ENCODE peak calls at places on chromosome 4, in nine cellular contexts. B is amniotic stem cell; D is cardiac muscle cell; A is stimulated activated CD4-positive, alpha-beta T cell treated with anti-CD3 and anti-CD28 coated beads, TNF-alpha, amount 100 ng/mL, for 1 hour; J is AG09319; Z is NCI-H1417; M is endothelial cell; X is heart right ventricle; I is astrocyte of the hippocampus. T is an unnamed sample.

GRCh38 chr4:1752284-1753041 is 31.1 kb downstream of the TACC3 start:
- DNase-seq in Z (no peak), A (peak; percentile 13), D (peak; percentile 44), X (no peak), J (no peak), M (no peak), B (no peak), I (no peak), T (no peak)

GRCh38 chr4:179196511-179196910 is 1754.3 kb upstream of the AGA start:
- DNase-seq in Z (no peak), B (no peak), D (no peak), A (no peak), M (no peak), X (no peak), I (peak; percentile 76), J (no peak), T (no peak)

GRCh38 chr4:40548256-40548655 is 81.4 kb downstream of the RBM47 start:
- DNase-seq in A (no peak), J (no peak), I (peak; percentile 76), M (no peak), Z (no peak), B (no peak), X (no peak), D (peak; percentile 41), T (no peak)

GRCh38 chr4:118964891-118965411 is 76.3 kb downstream of the SYNPO2 start:
- DNase-seq in D (peak; percentile 93), M (no peak), J (no peak), I (no peak), B (no peak), Z (no peak), A (no peak), X (no peak), T (peak; percentile 65)

GRCh38 chr4:89757154-89757723 is 79.7 kb downstream of the SNCA start:
- DNase-seq in Z (peak; percentile 38), D (no peak), M (no peak), I (no peak), B (no peak), J (no peak), A (no peak), X (no peak), T (no peak)

GRCh38 chr4:74675673-74676279 is 118.5 kb downstream of the BTC start:
- DNase-seq in B (peak; percentile 25), M (peak; percentile 40), X (peak; percentile 14), I (peak; percentile 77), Z (peak; percentile 22), J (peak; percentile 32), A (no peak), D (peak; percentile 85), T (peak; percentile 52)

GRCh38 chr4:27692098-27692679 is 831.5 kb downstream of the STIM2 start:
- DNase-seq in D (peak; percentile 35), M (peak; percentile 12), J (peak; percentile 5), Z (no peak), X (no peak), I (peak; percentile 29), A (no peak), B (no peak), T (no peak)

GRCh38 chr4:78545275-78546246 is 6.0 kb upstream of the ANXA3 start:
- DNase-seq in D (peak; percentile 58), M (no peak), I (no peak), Z (no peak), A (no peak), X (no peak), J (no peak), B (no peak), T (no peak)

T was measured in fibroblast of gingiva.